ENCODE peak calls at places on chromosome 14, in seven cellular contexts. V is neural progenitor cell; I is IMR-90; D is stimulated activated CD4-positive, alpha-beta T cell treated with anti-CD3 and anti-CD28 coated beads, Interleukin-12 subunit alpha, Interleukin-12 subunit beta, amount 100 ng/mL, for 4 hours; F is retinal pigment epithelial cell; G is NCI-H1092; T is G401. Y is an unnamed sample.

GRCh38 chr14:101477648-101478047 is 83.6 kb upstream of the DIO3 start:
- DNase-seq in V (no peak), I (peak; percentile 35), D (no peak), F (no peak), G (no peak), T (no peak), Y (no peak)

GRCh38 chr14:34199585-34199984 is 248.7 kb upstream of the EGLN3 start:
- DNase-seq in V (no peak), I (peak; percentile 46), D (no peak), F (no peak), G (no peak), T (no peak), Y (peak; percentile 13)

GRCh38 chr14:22448035-22448904 is 140.8 kb downstream of the DAD1 start:
- DNase-seq in V (no peak), I (no peak), D (no peak), F (no peak), G (no peak), T (peak; percentile 88), Y (no peak)

GRCh38 chr14:37668646-37669045 is 73.2 kb downstream of the TTC6 start:
- DNase-seq in V (no peak), I (peak; percentile 84), D (no peak), F (no peak), G (no peak), T (no peak), Y (no peak)

GRCh38 chr14:50051106-50051505 is 65.3 kb downstream of the VCPKMT start:
- DNase-seq in V (no peak), I (no peak), D (no peak), F (no peak), G (no peak), T (no peak), Y (no peak)

GRCh38 chr14:77023001-77023996 is 5.2 kb downstream of the IRF2BPL start:
- DNase-seq in V (peak; percentile 70), I (peak; percentile 38), D (peak; percentile 31), F (no peak), G (no peak), T (peak; percentile 74), Y (peak; percentile 57)

GRCh38 chr14:75885829-75886228 is 96.0 kb downstream of the TGFB3 start:
- DNase-seq in V (no peak), I (peak; percentile 64), D (no peak), F (peak; percentile 77), G (no peak), T (no peak), Y (no peak)

GRCh38 chr14:50047274-50047676 is 69.1 kb downstream of the VCPKMT start:
- DNase-seq in V (no peak), I (no peak), D (no peak), F (no peak), G (no peak), T (no peak), Y (no peak)

GRCh38 chr14:32258574-32258973 is 55.5 kb upstream of the RNU6-8 start:
- DNase-seq in V (no peak), I (no peak), D (no peak), F (no peak), G (no peak), T (no peak), Y (no peak)

GRCh38 chr14:31717294-31718085 is 156.3 kb downstream of the NUBPL start:
- DNase-seq in V (no peak), I (no peak), D (no peak), F (peak; percentile 16), G (no peak), T (no peak), Y (no peak)

GRCh38 chr14:23069413-23069806 is 12.1 kb upstream of the CDH24 start:
- DNase-seq in V (no peak), I (no peak), D (no peak), F (no peak), G (no peak), T (no peak), Y (no peak)

GRCh38 chr14:34450542-34450915 is 11.5 kb downstream of the SPTSSA start:
- DNase-seq in V (no peak), I (no peak), D (no peak), F (no peak), G (peak; percentile 84), T (no peak), Y (no peak)

GRCh38 chr14:93725002-93725582 is 63.2 kb downstream of the PRIMA1 start:
- DNase-seq in V (no peak), I (no peak), D (no peak), F (no peak), G (no peak), T (no peak), Y (no peak)

GRCh38 chr14:72523397-72524157 is 370.3 kb downstream of the DPF3 start:
- DNase-seq in V (no peak), I (peak; percentile 19), D (no peak), F (no peak), G (no peak), T (no peak), Y (no peak)

GRCh38 chr14:24275524-24276139 is 4.2 kb upstream of the RABGGTA start:
- DNase-seq in V (peak; percentile 28), I (no peak), D (no peak), F (no peak), G (no peak), T (no peak), Y (no peak)

GRCh38 chr14:55109846-55110245 is 19.2 kb upstream of the LGALS3 start:
- DNase-seq in V (no peak), I (no peak), D (no peak), F (no peak), G (no peak), T (no peak), Y (no peak)

GRCh38 chr14:75433631-75434556 is 6.1 kb downstream of the JDP2 start:
- DNase-seq in V (no peak), I (no peak), D (no peak), F (no peak), G (no peak), T (no peak), Y (no peak)

GRCh38 chr14:102917469-102918211 is 4.8 kb upstream of the AMN start:
- DNase-seq in V (peak; percentile 81), I (peak; percentile 24), D (peak; percentile 62), F (no peak), G (peak; percentile 58), T (peak; percentile 57), Y (peak; percentile 68)

GRCh38 chr14:72738181-72738611 is 155.7 kb downstream of the DPF3 start:
- DNase-seq in V (no peak), I (no peak), D (no peak), F (no peak), G (no peak), T (peak; percentile 60), Y (no peak)

GRCh38 chr14:77099425-77100167 is 1.5 kb downstream of the CIPC start:
- DNase-seq in V (no peak), I (peak; percentile 78), D (no peak), F (peak; percentile 68), G (peak; percentile 21), T (peak; percentile 78), Y (no peak)

GRCh38 chr14:93160353-93160801 is 24.3 kb downstream of the MOAP1 start:
- DNase-seq in V (peak; percentile 45), I (no peak), D (no peak), F (no peak), G (no peak), T (no peak), Y (no peak)

GRCh38 chr14:36302823-36303222 is 17.6 kb downstream of the MBIP start:
- DNase-seq in V (no peak), I (no peak), D (no peak), F (no peak), G (no peak), T (no peak), Y (no peak)

GRCh38 chr14:51455041-51455835 is 196.5 kb upstream of the FRMD6 start:
- DNase-seq in V (no peak), I (no peak), D (no peak), F (no peak), G (no peak), T (no peak), Y (no peak)

GRCh38 chr14:101028971-101029667 is 125.6 kb upstream of the RTL1 start:
- DNase-seq in V (no peak), I (no peak), D (no peak), F (no peak), G (peak; percentile 83), T (peak; percentile 75), Y (no peak)

Y was measured in stimulated activated naive CD8-positive, alpha-beta T cell treated with anti-CD3 and anti-CD28 coated beads, Interleukin-15, amount 100 ng/mL, for 72 hours.